ENCODE peak calls at places on chromosomes 2 and 18, in six cellular contexts. X is aorta; Q is pancreas; F is GM23248; R is CD8-positive, alpha-beta memory T cell; D is OCI-LY7. C is an unnamed sample. For H3K36me3, the result is how much of the 10 kb centered on the place peaks cover.

GRCh38 chr2:222408684-222409083 is 15.7 kb upstream of the SGPP2 start:
- DNase-seq in F (no peak), Q (no peak), R (no peak), X (no peak), D (no peak), C (no peak)

GRCh38 chr18:79394438-79395307 is 1.1 kb upstream of the NFATC1 start:
- DNase-seq in F (peak), D (peak), R (peak), X (peak), Q (no peak), C (peak)

GRCh38 chr18:68024716-68025115 is 508.2 kb upstream of the DSEL start:
- DNase-seq in Q (no peak), R (no peak), X (no peak), D (no peak), F (peak), C (no peak)

GRCh38 chr2:231183851-231184250 is 14.6 kb upstream of the ARMC9 start:
- DNase-seq in Q (peak), F (no peak), X (no peak), R (no peak), D (no peak), C (no peak)

GRCh38 chr18:11995445-11996189 is 14.3 kb downstream of the IMPA2 start:
- DNase-seq in X (peak), Q (peak), R (peak), D (peak), F (peak), C (peak)

GRCh38 chr18:51997129-51997528 is 342.9 kb upstream of the DCC start:
- DNase-seq in Q (no peak), F (no peak), R (no peak), D (no peak), X (no peak), C (no peak)

GRCh38 chr2:46666044-46666662 is 186.8 kb downstream of the TMEM247 start:
- DNase-seq in Q (no peak), F (no peak), D (no peak), R (no peak), X (peak), C (no peak)

GRCh38 chr2:190387422-190387821 is 20.7 kb upstream of the MFSD6 start:
- DNase-seq in D (no peak), R (no peak), X (no peak), F (no peak), Q (no peak), C (no peak)

GRCh38 chr2:37301408-37301807 is 23.2 kb downstream of the PRKD3 start:
- DNase-seq in F (peak), X (no peak), R (no peak), Q (no peak), D (no peak), C (no peak)

GRCh38 chr2:239879423-239880084 is 145.6 kb downstream of the NDUFA10 start:
- DNase-seq in X (no peak), D (no peak), F (no peak), Q (no peak), R (no peak), C (no peak)

GRCh38 chr2:187434342-187434785 is 13.7 kb downstream of the CALCRL start:
- DNase-seq in D (no peak), F (peak), X (no peak), R (no peak), Q (no peak), C (no peak)

GRCh38 chr18:864872-865273 is 39.8 kb upstream of the ADCYAP1 start:
- DNase-seq in X (peak), D (peak), F (peak), R (peak), Q (peak), C (peak)

GRCh38 chr2:128452536-128453530 is 134.2 kb upstream of the HS6ST1 start:
- DNase-seq in F (no peak), Q (peak), R (no peak), X (peak), D (no peak), C (no peak)

GRCh38 chr18:36441872-36442271 is 144.4 kb downstream of the FHOD3 start:
- DNase-seq in R (no peak), X (no peak), F (peak), D (no peak), Q (no peak), C (no peak)

GRCh38 chr18:35290070-35290735 is at the start of gene ZSCAN30:
- DNase-seq in X (peak), F (peak), R (peak), Q (peak), D (peak), C (peak)

GRCh38 chr2:223884399-223884798 is 47.0 kb upstream of the AP1S3 start:
- DNase-seq in Q (no peak), R (no peak), X (no peak), D (no peak), F (peak), C (no peak)

GRCh38 chr2:231781798-231782726 is 980 bp upstream of the PDE6D start:
- DNase-seq in R (no peak), X (no peak), D (peak), F (peak), Q (peak), C (peak)

GRCh38 chr2:176652300-176653182 is 383.3 kb downstream of the MTX2 start:
- DNase-seq in D (peak), Q (peak), X (no peak), F (peak), R (peak), C (peak)

GRCh38 chr2:167368371-167368770 is 480.1 kb downstream of the XIRP2 start:
- DNase-seq in Q (no peak), X (no peak), D (no peak), R (no peak), F (no peak), C (no peak)

GRCh38 chr2:216365518-216365917 is 6.8 kb downstream of the MARCHF4 start:
- DNase-seq in D (no peak), R (no peak), X (no peak), Q (no peak), F (no peak), C (no peak)

DNA sequence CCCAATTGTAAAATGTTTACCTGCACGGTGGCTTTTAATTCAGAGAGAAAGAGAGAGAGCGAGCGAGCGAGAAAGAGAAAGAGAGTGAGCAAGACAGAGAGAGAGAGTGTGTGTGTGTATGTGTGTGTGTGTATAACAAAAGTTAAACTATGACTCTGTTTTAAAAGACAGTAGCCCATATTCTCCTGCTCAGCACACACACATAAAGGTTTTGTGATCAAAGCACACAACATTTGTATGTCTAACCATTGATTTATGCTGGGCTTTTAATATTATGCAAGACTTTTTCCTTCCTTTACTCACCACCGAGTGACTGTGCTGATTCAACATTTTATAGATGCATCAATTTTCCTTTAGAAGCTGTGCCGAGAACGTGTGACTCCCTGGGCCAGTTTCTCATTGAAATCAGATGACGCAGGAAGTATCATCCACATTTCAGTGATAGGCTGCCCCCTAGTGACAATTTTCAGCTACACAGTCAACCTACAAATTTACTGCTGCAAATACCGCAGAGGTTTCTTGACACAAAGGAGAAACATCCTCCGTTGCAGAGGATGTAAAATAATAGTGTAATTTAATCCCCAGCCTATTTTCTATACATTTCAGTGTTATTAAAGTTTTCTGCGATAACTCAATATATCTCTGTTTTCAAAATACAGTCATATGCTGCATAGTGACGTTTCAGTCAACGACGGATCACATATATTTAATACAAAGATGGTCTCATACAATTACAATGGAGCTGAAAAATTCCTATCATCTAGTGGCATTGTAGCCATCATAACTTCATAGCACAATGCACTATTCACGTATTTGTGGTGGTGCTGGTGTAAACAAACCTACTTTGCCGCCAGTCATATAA is 165.9 kb upstream of the TANK start:
- DNase-seq in F (peak), R (peak), Q (peak), D (peak), X (no peak), C (peak)
- H3K4me3 ChIP-seq in F (no peak), R (no peak), Q (peak), D (no peak), X (no peak), C (peak)

DNA sequence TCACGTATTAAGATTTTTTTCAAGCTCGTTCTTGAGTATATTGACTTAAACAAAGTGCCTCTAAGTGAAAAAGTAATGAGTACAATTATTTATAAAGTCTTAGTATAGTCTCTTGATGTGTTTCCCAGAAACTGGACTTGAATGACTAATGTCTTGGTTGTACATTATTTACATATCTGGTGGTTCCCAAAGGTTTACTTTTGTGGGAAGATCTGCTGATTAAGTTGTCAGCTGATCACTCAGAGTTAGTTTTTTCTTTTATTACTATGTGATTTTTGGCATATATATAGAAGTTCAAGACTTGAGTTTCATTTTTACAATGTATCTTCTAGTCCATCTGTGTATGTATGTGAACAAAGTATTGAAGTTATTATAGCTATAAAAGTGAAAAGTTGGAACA is 29.5 kb downstream of the RNF144A start:
- DNase-seq in F (peak), X (no peak), R (no peak), Q (no peak), D (no peak), C (no peak)
- H3K36me3 ChIP-seq in F (under half), X (under half), R (under half), Q (under half), D (under half), C (under half)

DNA sequence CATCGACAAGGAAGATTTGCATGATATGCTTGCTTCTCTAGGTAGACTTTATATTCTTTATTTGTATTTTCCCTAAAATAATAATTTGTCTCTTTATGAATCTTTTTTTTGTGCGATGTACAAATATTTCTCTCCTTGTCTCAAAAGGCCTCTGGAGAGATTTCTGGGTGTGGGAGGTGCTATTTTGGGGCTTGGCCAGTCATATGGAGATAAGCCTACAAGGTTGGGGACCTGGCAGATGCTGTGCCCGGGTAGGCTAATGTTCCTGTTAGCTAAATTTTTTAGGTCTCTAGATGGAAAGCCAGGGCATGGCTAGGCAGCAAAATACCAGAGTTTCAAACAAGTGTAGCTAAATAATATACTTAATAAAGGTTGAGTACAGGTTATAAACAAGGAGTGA is 11.1 kb downstream of the MYL12B start:
- DNase-seq in Q (no peak), R (no peak), D (no peak), X (no peak), F (no peak), C (no peak)
- H3K4me3 ChIP-seq in Q (no peak), R (no peak), D (no peak), X (no peak), F (no peak), C (no peak)

GRCh38 chr18:24443870-24444269 is 16.6 kb upstream of the HRH4 start:
- DNase-seq in F (no peak), Q (no peak), R (no peak), D (no peak), X (no peak), C (no peak)
- H3K36me3 ChIP-seq in F (half or more), Q (under half), R (under half), D (under half), X (under half), C (under half)

DNA sequence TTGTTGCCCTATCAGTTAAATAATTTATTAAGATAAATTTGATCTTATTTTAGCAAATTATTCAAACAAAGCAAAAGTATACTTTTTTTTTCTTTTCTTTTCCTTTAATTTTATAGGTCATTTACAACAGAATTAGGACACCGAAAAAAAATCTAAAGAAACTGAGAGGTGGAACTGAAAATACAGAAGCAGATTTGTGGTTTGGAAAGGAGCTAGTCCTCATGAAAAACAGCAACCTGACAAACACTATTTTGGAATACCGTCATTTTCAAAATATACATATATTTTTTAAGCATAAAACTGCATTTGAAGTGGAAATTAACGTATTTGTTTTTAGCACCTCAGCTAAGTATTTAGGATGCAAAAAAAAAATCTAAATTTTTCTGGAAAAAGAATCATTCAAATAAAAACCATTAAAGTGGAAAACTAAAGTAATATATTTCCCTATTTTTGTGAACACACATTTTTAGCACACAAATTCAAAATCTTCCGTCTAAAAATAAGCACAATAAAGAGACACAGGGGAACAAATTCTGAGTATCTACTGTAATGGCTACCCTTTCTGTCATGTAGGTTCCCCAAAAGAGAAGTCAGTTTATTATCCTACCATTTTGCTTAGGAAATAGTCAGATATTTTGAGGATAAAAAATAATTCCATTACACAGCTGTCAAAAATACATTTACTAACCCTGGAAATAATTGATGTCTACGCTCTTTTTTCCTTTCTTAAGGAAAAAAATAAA is 2.7 kb downstream of the CCDC88A start:
- DNase-seq in D (peak), R (no peak), X (no peak), Q (no peak), F (no peak), C (no peak)
- H3K4me3 ChIP-seq in D (peak), R (no peak), X (no peak), Q (peak), F (peak), C (no peak)

GRCh38 chr2:98606431-98606830 is 1.9 kb downstream of the COA5 start:
- DNase-seq in R (no peak), Q (no peak), X (no peak), F (no peak), D (no peak), C (no peak)
- H3K36me3 ChIP-seq in R (under half), Q (under half), X (under half), F (under half), D (under half), C (under half)

C was measured in CD4-positive, CD25-positive, alpha-beta regulatory T cell.